ENCODE peak calls at places on chromosome 17, in seven cellular contexts. H is MM.1S; Z is CD4-positive, alpha-beta T cell; T is mammary epithelial cell; R is AG04449; A is ovary; V is IMR-90. D is an unnamed sample.

GRCh38 chr17:80665792-80666191 is 121.2 kb downstream of the RPTOR start:
- DNase-seq in R (no peak), Z (no peak), T (no peak), V (no peak), A (no peak), H (no peak), D (no peak)

GRCh38 chr17:67517335-67517734 is 140.3 kb downstream of the PITPNC1 start:
- DNase-seq in A (no peak), V (no peak), Z (no peak), T (no peak), H (no peak), R (no peak), D (no peak)

GRCh38 chr17:77856551-77857305 is 101.8 kb upstream of the TNRC6C start:
- DNase-seq in R (no peak), T (no peak), Z (no peak), H (no peak), V (no peak), A (no peak), D (no peak)

GRCh38 chr17:40777971-40778370 is 4.4 kb downstream of the KRT27 start:
- DNase-seq in H (no peak), R (no peak), T (no peak), A (no peak), V (no peak), Z (no peak), D (no peak)

GRCh38 chr17:32276217-32276616 is 10.6 kb downstream of the RHBDL3 start:
- DNase-seq in A (no peak), H (no peak), R (no peak), T (no peak), V (no peak), Z (no peak), D (no peak)

GRCh38 chr17:77594416-77595209 is 363.9 kb upstream of the TNRC6C start:
- DNase-seq in R (no peak), A (no peak), H (no peak), V (no peak), T (no peak), Z (no peak), D (peak)

GRCh38 chr17:17565471-17566365 is 25.8 kb downstream of the PEMT start:
- DNase-seq in A (no peak), T (no peak), H (no peak), Z (no peak), R (no peak), V (no peak), D (no peak)

GRCh38 chr17:81135503-81136283 is 29.6 kb upstream of the PVALEF start:
- DNase-seq in A (no peak), Z (no peak), H (no peak), V (no peak), T (no peak), R (no peak), D (no peak)

GRCh38 chr17:27644586-27644985 is 13.6 kb downstream of the LGALS9 start:
- DNase-seq in T (no peak), Z (no peak), R (no peak), V (no peak), A (no peak), H (no peak), D (no peak)

GRCh38 chr17:35804658-35805192 is 4.6 kb upstream of the TAF15 start:
- DNase-seq in Z (peak), A (no peak), R (peak), V (peak), H (peak), T (peak), D (peak)

GRCh38 chr17:8687732-8688131 is 56.9 kb downstream of the CCDC42 start:
- DNase-seq in V (no peak), T (no peak), H (no peak), A (no peak), Z (no peak), R (no peak), D (no peak)

GRCh38 chr17:82914375-82914774 is 74.6 kb upstream of the ZNF750 start:
- DNase-seq in H (no peak), R (no peak), T (no peak), A (no peak), Z (no peak), V (no peak), D (no peak)

GRCh38 chr17:8375738-8376259 is 705 bp downstream of the KRABD2 start:
- DNase-seq in T (peak), R (no peak), H (no peak), Z (no peak), V (peak), A (no peak), D (no peak)

DNA sequence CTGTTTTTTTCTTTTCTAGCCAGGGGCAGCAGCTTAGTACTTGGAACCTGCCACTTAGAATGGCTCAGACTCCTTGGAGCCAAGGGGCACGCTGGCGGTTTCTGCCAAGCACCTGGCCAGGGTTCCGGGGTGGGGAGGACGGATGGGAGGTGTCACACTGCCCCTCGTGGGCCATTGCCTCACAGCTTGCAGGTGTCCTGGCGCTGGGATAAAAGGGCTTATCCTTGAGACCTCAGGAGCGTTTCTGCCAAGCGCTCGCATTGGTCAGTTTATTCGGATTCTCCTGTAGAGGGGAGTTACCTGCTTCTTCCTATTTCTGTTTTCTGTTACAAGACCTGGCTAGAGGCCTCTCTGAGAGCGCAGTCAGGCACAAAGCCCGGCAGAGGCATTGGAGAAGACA is 234.6 kb downstream of the MSI2 start:
- DNase-seq in A (no peak), R (no peak), Z (no peak), H (no peak), T (no peak), V (no peak), D (no peak)
- TF ChIP-seq CTCF in A (no peak), R (no peak), Z (no peak), H (no peak), T (no peak), V (no peak), D (no peak)

GRCh38 chr17:29867643-29868181 is 62.3 kb downstream of the SSH2 start:
- DNase-seq in R (no peak), V (no peak), T (no peak), Z (no peak), H (no peak), A (no peak), D (no peak)
- TF ChIP-seq CTCF in R (no peak), V (peak), T (peak), Z (peak), H (peak), A (no peak), D (no peak)

DNA sequence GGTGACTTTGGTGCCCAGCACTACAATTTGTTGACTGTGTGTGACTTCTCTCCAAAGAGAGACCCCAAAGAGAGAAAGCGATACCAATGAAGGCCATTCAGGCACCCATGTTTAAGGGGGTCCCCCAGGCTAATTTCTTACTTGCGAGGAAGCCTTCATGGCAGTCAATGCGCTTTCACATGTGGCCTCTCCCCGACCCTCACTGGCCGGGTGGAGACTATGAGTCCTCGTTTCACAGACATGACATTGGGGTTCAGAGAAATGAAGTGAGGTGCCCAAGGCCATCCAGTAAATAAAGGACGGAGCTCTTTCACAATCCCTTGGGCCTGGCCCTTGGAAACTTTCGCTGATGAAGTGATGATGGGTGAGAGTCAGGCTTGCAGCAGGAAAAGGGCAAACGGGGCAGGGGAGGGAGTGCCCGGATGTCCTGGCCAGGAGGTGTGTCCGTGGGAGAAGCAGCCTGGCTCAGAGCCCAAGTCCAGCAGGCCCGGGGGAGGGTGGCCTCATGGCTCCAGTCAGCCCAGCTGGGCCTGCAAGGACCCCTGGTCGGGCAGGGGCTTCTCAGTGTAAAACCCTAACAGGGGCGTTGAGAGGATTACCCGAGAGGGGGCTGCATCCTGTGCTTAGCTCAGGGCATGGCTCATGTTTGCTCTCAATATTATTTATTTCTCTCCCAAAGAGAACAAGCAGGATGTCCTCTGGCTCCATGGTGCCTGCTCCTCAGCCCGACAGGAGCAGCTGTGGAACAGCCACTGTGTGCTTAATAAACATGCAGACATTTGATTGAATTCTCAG is 14.7 kb downstream of the TBX2 start:
- DNase-seq in H (no peak), R (no peak), A (peak), T (no peak), V (no peak), Z (no peak), D (no peak)
- TF ChIP-seq CTCF in H (no peak), R (no peak), A (no peak), T (no peak), V (no peak), Z (no peak), D (no peak)

DNA sequence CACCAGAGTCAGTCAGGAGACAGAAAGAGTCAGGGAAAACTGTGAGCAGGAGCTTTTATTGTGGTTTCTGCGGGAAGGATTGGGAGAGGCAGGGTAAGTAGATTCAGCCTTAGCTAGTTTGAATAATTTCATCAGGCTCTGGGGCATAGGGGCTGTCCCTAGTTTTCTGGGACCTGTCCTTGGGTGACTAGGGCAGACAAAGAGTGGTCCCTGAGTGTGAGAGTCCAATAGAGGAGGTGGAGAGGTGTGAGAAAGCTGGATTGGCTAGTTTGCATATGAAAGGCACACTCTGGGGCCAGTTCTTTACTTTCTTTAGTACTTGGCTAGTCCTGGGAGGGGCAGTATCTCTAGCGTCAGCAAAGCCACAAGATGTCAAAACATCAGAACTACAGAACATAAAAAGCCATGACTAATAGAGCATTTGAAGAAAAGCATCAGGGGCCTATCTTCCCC is 255.6 kb downstream of the HS3ST3A1 start:
- DNase-seq in Z (no peak), T (peak), H (no peak), A (no peak), R (peak), V (peak), D (no peak)
- TF ChIP-seq CTCF in Z (no peak), T (no peak), H (no peak), A (no peak), R (no peak), V (no peak), D (no peak)

DNA sequence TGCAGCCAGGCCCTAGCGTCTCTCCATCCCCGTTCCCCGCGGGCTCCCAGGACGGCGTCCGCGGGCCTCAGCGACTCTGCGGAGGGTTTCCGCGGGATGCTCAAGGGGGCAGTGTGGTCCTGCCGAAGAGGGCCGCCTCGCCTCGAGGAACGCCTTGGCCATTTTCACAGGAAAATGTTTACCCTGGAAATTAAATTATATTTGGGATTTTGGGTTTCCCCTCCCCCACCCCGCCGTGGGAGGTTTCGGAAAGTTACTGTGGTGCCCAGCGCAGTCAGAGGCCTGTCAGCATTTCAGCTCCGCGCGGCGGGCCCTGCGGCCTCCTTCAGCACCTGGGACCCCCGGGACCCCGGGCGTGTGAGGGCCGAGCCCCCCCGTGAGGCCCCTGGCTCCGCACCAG is 94.5 kb downstream of the PCTP start:
- DNase-seq in Z (no peak), R (no peak), A (peak), T (peak), V (peak), H (no peak), D (peak)
- TF ChIP-seq CTCF in Z (no peak), R (peak), A (no peak), T (peak), V (peak), H (no peak), D (peak)

DNA sequence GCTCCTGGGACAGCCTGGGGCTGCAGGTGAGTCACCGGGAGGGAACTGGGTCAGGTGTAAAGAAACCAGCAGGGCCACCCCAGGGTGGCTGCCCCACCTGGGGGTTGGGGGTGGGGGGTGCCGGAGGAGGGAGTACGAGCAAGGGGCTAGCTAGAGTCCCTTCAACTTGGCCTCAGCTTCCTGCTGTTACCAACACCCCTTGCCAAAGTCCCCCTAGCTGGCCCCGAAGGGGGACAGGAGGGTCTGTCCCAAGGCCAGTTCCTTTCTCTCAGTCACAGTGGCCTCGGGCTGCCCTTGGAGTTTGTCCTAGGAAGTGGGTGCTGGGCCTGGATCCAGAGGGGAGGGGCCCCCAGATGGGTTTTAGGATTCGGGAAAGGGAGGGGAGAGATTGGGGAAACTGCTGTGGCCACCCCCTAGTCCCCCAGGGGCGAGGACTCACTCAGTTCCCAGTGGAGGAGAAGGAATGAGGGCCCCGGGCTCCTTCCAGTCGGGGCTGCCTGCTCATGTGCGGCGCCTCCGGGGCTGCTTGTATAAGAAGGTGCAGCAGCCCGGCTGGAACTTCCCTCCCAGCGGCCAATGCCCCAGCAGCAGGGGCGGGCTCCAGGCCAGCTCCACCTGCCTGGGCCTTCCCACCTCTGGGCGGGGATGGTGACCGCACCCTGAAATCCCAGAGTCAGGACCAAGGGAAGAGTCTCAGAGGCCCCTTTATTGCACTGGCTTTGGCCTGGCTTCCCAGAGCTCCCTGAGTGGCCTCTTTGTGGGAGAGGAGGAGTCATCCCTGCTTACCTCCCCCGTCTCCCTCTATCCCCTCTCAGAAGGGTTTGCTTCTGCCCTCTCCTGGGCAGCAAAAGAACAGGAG is 7.3 kb downstream of the ARHGAP27 start:
- DNase-seq in V (peak), H (no peak), R (no peak), A (no peak), Z (no peak), T (peak), D (no peak)
- TF ChIP-seq CTCF in V (peak), H (peak), R (peak), A (no peak), Z (no peak), T (no peak), D (no peak)

GRCh38 chr17:63496663-63497400 is 20.0 kb downstream of the ACE start:
- DNase-seq in Z (no peak), R (no peak), T (no peak), H (no peak), A (no peak), V (no peak), D (no peak)

GRCh38 chr17:63498621-63499195 is 21.8 kb downstream of the ACE start:
- DNase-seq in A (no peak), V (peak), Z (no peak), H (no peak), T (no peak), R (peak), D (no peak)

GRCh38 chr17:63496177-63496576 is 19.3 kb downstream of the ACE start:
- DNase-seq in H (no peak), V (no peak), Z (no peak), A (no peak), T (no peak), R (no peak), D (no peak)

GRCh38 chr17:63495471-63495870 is 18.6 kb downstream of the ACE start:
- DNase-seq in H (no peak), V (peak), A (no peak), T (no peak), Z (no peak), R (no peak), D (no peak)

DNA sequence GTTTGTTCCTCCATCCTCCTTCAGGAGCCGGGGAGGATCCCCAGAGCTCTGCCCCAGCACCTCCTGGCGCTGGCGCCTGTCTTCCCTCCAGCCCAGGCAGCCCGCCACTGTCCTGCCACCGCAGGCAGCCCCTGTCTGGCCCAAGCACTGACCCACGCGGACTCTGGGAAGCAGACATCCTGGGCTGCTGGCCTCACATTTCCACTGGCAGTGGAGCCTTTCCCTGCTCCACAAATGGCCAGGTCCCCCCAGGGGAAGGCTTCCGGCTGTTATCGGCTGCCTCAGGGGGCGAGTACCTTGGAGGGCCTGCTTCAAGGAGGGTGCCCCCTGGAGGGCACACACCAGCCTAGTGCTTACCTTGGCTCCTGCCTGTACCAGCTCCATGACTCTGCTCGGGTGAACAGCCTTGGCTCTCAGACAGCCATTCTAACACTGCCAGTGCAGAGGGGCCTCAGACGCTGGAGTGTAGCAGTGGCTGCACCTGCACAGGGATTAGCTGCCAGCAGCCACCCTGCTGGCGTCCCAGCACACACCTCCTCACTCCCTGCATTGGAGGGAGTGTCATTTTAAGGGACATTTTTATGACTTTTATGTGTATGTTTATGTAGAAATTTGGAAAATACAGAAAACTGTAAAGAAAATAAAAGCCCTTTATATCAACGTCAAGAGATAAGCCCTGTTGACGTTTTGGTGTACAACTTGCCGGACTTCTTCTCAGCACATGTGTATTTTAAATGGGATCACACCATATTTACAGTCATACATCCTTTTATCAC is 21.0 kb downstream of the ACE start:
- DNase-seq in V (peak), R (no peak), A (no peak), T (no peak), Z (no peak), H (peak), D (peak)
- TF ChIP-seq CTCF in V (peak), R (peak), A (no peak), T (no peak), Z (no peak), H (peak), D (no peak)

GRCh38 chr17:66210208-66210574 is 18.3 kb upstream of the CEP112 start:
- DNase-seq in A (no peak), H (no peak), Z (no peak), T (no peak), R (no peak), V (no peak), D (no peak)

GRCh38 chr17:66211047-66211810 is 18.0 kb downstream of the APOH start:
- DNase-seq in V (no peak), T (no peak), A (no peak), R (no peak), H (no peak), Z (no peak), D (no peak)

GRCh38 chr17:66203274-66204015 is 11.5 kb upstream of the CEP112 start:
- DNase-seq in V (no peak), R (no peak), H (no peak), T (no peak), Z (no peak), A (no peak), D (no peak)

DNA sequence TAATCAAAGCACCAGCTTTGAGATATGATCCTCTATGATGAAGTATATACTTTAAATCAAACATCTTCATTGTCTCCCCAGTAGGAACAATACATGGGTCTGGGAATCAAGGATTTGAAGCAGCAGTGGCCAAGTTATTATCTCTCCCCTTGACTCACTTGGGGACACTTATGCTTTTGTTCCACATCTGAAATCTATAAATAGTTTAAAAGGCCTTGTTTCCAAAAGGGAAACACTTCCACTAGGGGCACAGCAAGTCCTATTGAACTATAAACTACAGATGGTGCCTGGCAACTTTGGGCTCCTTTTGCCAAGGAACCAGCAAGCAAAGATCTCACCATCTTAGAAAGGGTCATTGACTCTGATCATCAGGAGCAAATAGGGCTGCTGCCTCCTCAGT is 16.0 kb upstream of the CEP112 start:
- DNase-seq in H (no peak), R (no peak), V (no peak), A (no peak), Z (no peak), T (no peak), D (no peak)
- TF ChIP-seq CTCF in H (no peak), R (no peak), V (no peak), A (no peak), Z (no peak), T (no peak), D (no peak)

D was measured in activated CD8-positive, alpha-beta T cell treated with anti-CD3 and anti-CD28 coated beads for 36 hours.